ENCODE peak calls at places on chromosomes 11 and 22, in seven cellular contexts. One of them, this sample, is unnamed.

GRCh38 chr11:96126917-96127595 is 203.1 kb upstream of the MTMR2 start:
- DNase-seq in mucosa of descending colon: no peak
- DNase-seq in tibial nerve: no peak
- DNase-seq in Calu3: no peak
- DNase-seq in HCT116: no peak
- DNase-seq in lung: no peak
- DNase-seq in neural crest cell: no peak
- DNase-seq in this sample: no peak

GRCh38 chr11:10926801-10927200 is 68.9 kb upstream of the ZBED5 start:
- DNase-seq in mucosa of descending colon: no peak
- DNase-seq in tibial nerve: no peak
- DNase-seq in Calu3: no peak
- DNase-seq in HCT116: no peak
- DNase-seq in lung: no peak
- DNase-seq in neural crest cell: no peak
- DNase-seq in this sample: no peak

GRCh38 chr11:84581083-84581482 is 1046.1 kb downstream of the DLG2 start:
- DNase-seq in mucosa of descending colon: no peak
- DNase-seq in tibial nerve: no peak
- DNase-seq in Calu3: no peak
- DNase-seq in HCT116: no peak
- DNase-seq in lung: no peak
- DNase-seq in neural crest cell: no peak
- DNase-seq in this sample: no peak

GRCh38 chr11:40291304-40292100 is 1168.0 kb downstream of the LRRC4C start:
- DNase-seq in mucosa of descending colon: no peak
- DNase-seq in tibial nerve: no peak
- DNase-seq in Calu3: no peak
- DNase-seq in HCT116: no peak
- DNase-seq in lung: no peak
- DNase-seq in neural crest cell: no peak
- DNase-seq in this sample: no peak

GRCh38 chr11:106062592-106062949 is 14.6 kb downstream of the KBTBD3 start:
- DNase-seq in mucosa of descending colon: no peak
- DNase-seq in tibial nerve: no peak
- DNase-seq in Calu3: no peak
- DNase-seq in HCT116: no peak
- DNase-seq in lung: no peak
- DNase-seq in neural crest cell: no peak
- DNase-seq in this sample: no peak

GRCh38 chr11:111524056-111524455 is 9.5 kb downstream of the HOATZ start:
- DNase-seq in mucosa of descending colon: no peak
- DNase-seq in tibial nerve: no peak
- DNase-seq in Calu3: no peak
- DNase-seq in HCT116: no peak
- DNase-seq in lung: no peak
- DNase-seq in neural crest cell: no peak
- DNase-seq in this sample: no peak

GRCh38 chr11:33256031-33256807 is 962 bp upstream of the HIPK3 start:
- DNase-seq in mucosa of descending colon: peak; percentile 34
- DNase-seq in tibial nerve: no peak
- DNase-seq in Calu3: peak; percentile 6
- DNase-seq in HCT116: no peak
- DNase-seq in lung: no peak
- DNase-seq in neural crest cell: no peak
- DNase-seq in this sample: no peak

GRCh38 chr22:41808400-41808799 is 7.9 kb downstream of the CCDC134 start:
- DNase-seq in mucosa of descending colon: no peak
- DNase-seq in tibial nerve: no peak
- DNase-seq in Calu3: no peak
- DNase-seq in HCT116: no peak
- DNase-seq in lung: no peak
- DNase-seq in neural crest cell: no peak
- DNase-seq in this sample: no peak

GRCh38 chr22:36467946-36468345 is 13.5 kb downstream of the TXN2 start:
- DNase-seq in mucosa of descending colon: no peak
- DNase-seq in tibial nerve: no peak
- DNase-seq in Calu3: peak; percentile 73
- DNase-seq in HCT116: peak; percentile 58
- DNase-seq in lung: no peak
- DNase-seq in neural crest cell: no peak
- DNase-seq in this sample: peak; percentile 95

GRCh38 chr11:34313099-34313517 is 44.7 kb downstream of the ABTB2 start:
- DNase-seq in mucosa of descending colon: no peak
- DNase-seq in tibial nerve: no peak
- DNase-seq in Calu3: no peak
- DNase-seq in HCT116: no peak
- DNase-seq in lung: no peak
- DNase-seq in neural crest cell: no peak
- DNase-seq in this sample: no peak

GRCh38 chr22:29216873-29217666 is 11.4 kb downstream of the EMID1 start:
- DNase-seq in mucosa of descending colon: no peak
- DNase-seq in tibial nerve: no peak
- DNase-seq in Calu3: no peak
- DNase-seq in HCT116: no peak
- DNase-seq in lung: no peak
- DNase-seq in neural crest cell: no peak
- DNase-seq in this sample: no peak

GRCh38 chr11:111452146-111452545 is 60.0 kb downstream of the BTG4 start:
- DNase-seq in mucosa of descending colon: no peak
- DNase-seq in tibial nerve: no peak
- DNase-seq in Calu3: no peak
- DNase-seq in HCT116: no peak
- DNase-seq in lung: no peak
- DNase-seq in neural crest cell: no peak
- DNase-seq in this sample: no peak

GRCh38 chr11:87454246-87454645 is 416.5 kb downstream of the TMEM135 start:
- DNase-seq in mucosa of descending colon: peak; percentile 13
- DNase-seq in tibial nerve: no peak
- DNase-seq in Calu3: no peak
- DNase-seq in HCT116: no peak
- DNase-seq in lung: no peak
- DNase-seq in neural crest cell: no peak
- DNase-seq in this sample: peak; percentile 31

GRCh38 chr11:69014936-69015549 is 2.0 kb upstream of the MRGPRF start:
- DNase-seq in mucosa of descending colon: no peak
- DNase-seq in tibial nerve: no peak
- DNase-seq in Calu3: no peak
- DNase-seq in HCT116: no peak
- DNase-seq in lung: no peak
- DNase-seq in neural crest cell: no peak
- DNase-seq in this sample: no peak

GRCh38 chr11:77114089-77114463 is 11.4 kb downstream of the OMP start:
- DNase-seq in mucosa of descending colon: no peak
- DNase-seq in tibial nerve: no peak
- DNase-seq in Calu3: no peak
- DNase-seq in HCT116: no peak
- DNase-seq in lung: no peak
- DNase-seq in neural crest cell: no peak
- DNase-seq in this sample: no peak

GRCh38 chr11:77111946-77112345 is 9.3 kb downstream of the OMP start:
- DNase-seq in mucosa of descending colon: no peak
- DNase-seq in tibial nerve: no peak
- DNase-seq in Calu3: no peak
- DNase-seq in HCT116: no peak
- DNase-seq in lung: no peak
- DNase-seq in neural crest cell: no peak
- DNase-seq in this sample: no peak

GRCh38 chr11:77115181-77115611 is 12.6 kb downstream of the OMP start:
- DNase-seq in mucosa of descending colon: no peak
- DNase-seq in tibial nerve: no peak
- DNase-seq in Calu3: no peak
- DNase-seq in HCT116: no peak
- DNase-seq in lung: no peak
- DNase-seq in neural crest cell: no peak
- DNase-seq in this sample: no peak

GRCh38 chr11:77112641-77113381 is 10.2 kb downstream of the OMP start:
- DNase-seq in mucosa of descending colon: no peak
- DNase-seq in tibial nerve: no peak
- DNase-seq in Calu3: no peak
- DNase-seq in HCT116: no peak
- DNase-seq in lung: no peak
- DNase-seq in neural crest cell: no peak
- DNase-seq in this sample: no peak

GRCh38 chr11:77113382-77114088 is 10.9 kb downstream of the OMP start:
- DNase-seq in mucosa of descending colon: peak; percentile 70
- DNase-seq in tibial nerve: no peak
- DNase-seq in Calu3: peak; percentile 76
- DNase-seq in HCT116: no peak
- DNase-seq in lung: no peak
- DNase-seq in neural crest cell: peak; percentile 29
- DNase-seq in this sample: peak; percentile 33
- TF ChIP-seq CTCF in mucosa of descending colon: no peak
- TF ChIP-seq CTCF in tibial nerve: peak; percentile 29
- TF ChIP-seq CTCF in Calu3: peak; percentile 78
- TF ChIP-seq CTCF in HCT116: peak; percentile 84
- TF ChIP-seq CTCF in lung: no peak
- TF ChIP-seq CTCF in neural crest cell: peak; percentile 76
- TF ChIP-seq CTCF in this sample: peak; percentile 85

DNA sequence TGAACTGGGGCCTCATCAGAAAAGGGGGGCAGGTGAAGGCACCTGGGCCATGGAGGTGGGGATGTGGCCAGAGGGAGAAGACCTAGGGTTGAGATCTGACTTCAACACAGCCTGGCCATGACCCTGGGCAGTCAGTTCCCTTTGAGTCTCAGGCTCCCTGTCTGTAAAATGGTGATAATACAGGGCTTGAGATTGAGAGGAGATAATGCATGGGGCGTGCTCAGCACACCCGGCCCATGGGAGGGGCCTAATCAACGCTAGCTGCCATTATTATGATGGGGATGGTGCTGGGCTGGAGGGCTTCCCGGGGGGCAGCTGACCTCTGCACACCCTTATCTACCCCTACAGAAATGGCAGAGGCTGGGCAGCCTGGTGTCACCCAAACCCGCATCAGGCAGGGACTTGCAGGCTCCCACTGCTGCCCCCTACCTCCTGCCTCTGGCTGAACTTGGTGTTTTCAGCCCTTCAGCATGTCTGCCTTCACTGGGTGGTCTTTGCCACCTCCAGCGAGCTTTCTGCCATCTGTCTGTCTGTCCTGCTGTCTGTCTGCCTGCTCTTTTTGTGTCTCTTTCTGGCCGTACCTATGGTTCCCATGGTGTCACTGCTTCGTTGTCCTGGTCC is 84.5 kb downstream of the CACNA1I start:
- DNase-seq in mucosa of descending colon: no peak
- DNase-seq in tibial nerve: no peak
- DNase-seq in Calu3: no peak
- DNase-seq in HCT116: no peak
- DNase-seq in lung: no peak
- DNase-seq in neural crest cell: no peak
- DNase-seq in this sample: no peak
- TF ChIP-seq CTCF in mucosa of descending colon: no peak
- TF ChIP-seq CTCF in tibial nerve: no peak
- TF ChIP-seq CTCF in Calu3: peak; percentile 33
- TF ChIP-seq CTCF in HCT116: peak; percentile 58
- TF ChIP-seq CTCF in lung: no peak
- TF ChIP-seq CTCF in neural crest cell: peak; percentile 19
- TF ChIP-seq CTCF in this sample: peak; percentile 18

DNA sequence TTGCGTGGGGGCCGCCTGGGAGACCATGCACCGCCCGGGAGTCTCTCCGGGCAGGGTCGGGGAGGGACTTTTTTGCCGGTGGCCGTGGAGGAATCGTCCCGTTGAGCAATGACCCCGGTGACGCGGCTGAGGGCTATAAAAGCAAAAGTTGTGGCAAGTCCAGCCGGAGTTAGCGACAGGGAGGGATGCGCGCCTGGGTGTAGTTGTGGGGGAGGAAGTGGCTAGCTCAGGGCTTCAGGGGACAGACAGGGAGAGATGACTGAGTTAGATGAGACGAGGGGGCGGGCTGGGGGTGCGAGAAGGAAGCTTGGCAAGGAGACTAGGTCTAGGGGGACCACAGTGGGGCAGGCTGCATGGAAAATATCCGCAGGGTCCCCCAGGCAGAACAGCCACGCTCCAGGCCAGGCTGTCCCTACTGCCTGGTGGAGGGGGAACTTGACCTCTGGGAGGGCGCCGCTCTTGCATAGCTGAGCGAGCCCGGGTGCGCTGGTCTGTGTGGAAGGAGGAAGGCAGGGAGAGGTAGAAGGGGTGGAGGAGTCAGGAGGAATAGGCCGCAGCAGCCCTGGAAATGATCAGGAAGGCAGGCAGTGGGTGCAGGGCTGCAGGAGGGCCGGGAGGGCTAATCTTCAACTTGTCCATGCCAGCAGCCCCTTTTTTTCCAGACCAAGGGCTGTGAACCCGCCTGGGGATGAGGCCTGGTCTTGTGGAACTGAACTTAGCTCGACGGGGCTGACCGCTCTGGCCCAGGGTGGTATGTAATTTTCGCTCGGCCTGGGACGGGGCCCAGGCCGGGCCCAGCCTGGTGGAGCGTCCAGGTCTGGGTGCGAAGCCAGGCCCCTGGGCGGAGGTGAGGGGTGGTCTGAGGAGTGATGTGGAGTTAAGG is at the start of gene NEAT1:
- DNase-seq in mucosa of descending colon: peak; percentile 99
- DNase-seq in tibial nerve: peak; percentile 98
- DNase-seq in Calu3: peak; percentile 96
- DNase-seq in HCT116: peak; percentile 79
- DNase-seq in lung: peak; percentile 98
- DNase-seq in neural crest cell: peak; percentile 77
- DNase-seq in this sample: peak; percentile 88
- TF ChIP-seq CTCF in mucosa of descending colon: no peak
- TF ChIP-seq CTCF in tibial nerve: no peak
- TF ChIP-seq CTCF in Calu3: no peak
- TF ChIP-seq CTCF in HCT116: no peak
- TF ChIP-seq CTCF in lung: no peak
- TF ChIP-seq CTCF in neural crest cell: no peak
- TF ChIP-seq CTCF in this sample: no peak

GRCh38 chr11:440065-441042 is 1.5 kb downstream of the ANO9 start:
- DNase-seq in mucosa of descending colon: peak; percentile 68
- DNase-seq in tibial nerve: no peak
- DNase-seq in Calu3: no peak
- DNase-seq in HCT116: no peak
- DNase-seq in lung: no peak
- DNase-seq in neural crest cell: no peak
- DNase-seq in this sample: no peak
- TF ChIP-seq CTCF in mucosa of descending colon: no peak
- TF ChIP-seq CTCF in tibial nerve: no peak
- TF ChIP-seq CTCF in Calu3: no peak
- TF ChIP-seq CTCF in HCT116: no peak
- TF ChIP-seq CTCF in lung: no peak
- TF ChIP-seq CTCF in neural crest cell: no peak
- TF ChIP-seq CTCF in this sample: no peak

DNA sequence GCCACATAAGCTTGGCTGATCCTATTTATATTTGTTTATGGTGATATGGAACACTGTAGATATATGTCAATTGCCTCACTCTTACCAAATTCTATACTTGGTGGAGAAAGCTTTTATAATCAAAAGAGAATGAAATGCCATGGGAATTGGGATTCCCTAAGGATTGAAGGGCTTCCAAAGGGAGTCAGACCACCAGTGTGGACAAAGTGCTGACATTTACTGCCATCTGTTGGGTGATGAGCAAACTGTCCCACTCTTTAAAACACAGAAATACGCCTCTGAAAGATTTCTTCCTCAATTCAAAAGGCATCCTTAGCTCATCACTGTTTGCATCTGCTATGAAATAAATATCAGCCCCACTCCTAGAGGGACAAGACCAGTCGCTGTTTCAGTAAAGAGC is 7.1 kb downstream of the SLC1A2 start:
- DNase-seq in mucosa of descending colon: no peak
- DNase-seq in tibial nerve: no peak
- DNase-seq in Calu3: no peak
- DNase-seq in HCT116: no peak
- DNase-seq in lung: no peak
- DNase-seq in neural crest cell: no peak
- DNase-seq in this sample: no peak
- TF ChIP-seq CTCF in mucosa of descending colon: no peak
- TF ChIP-seq CTCF in tibial nerve: no peak
- TF ChIP-seq CTCF in Calu3: peak; percentile 53
- TF ChIP-seq CTCF in HCT116: peak; percentile 61
- TF ChIP-seq CTCF in lung: no peak
- TF ChIP-seq CTCF in neural crest cell: peak; percentile 68
- TF ChIP-seq CTCF in this sample: peak; percentile 62

This sample was measured in astrocyte of the cerebellum.